ENCODE peak calls at places on chromosomes 11 and 22, in four cellular contexts. O is EH, Q is heart right ventricle, L is midbrain. T is an unnamed sample.

GRCh38 chr11:26950260-26950719 is 43.6 kb upstream of the FIBIN start:
- DNase-seq in Q (no peak), O (peak), L (no peak), T (no peak)

GRCh38 chr11:72897506-72897905 is 83.3 kb downstream of the ATG16L2 start:
- DNase-seq in O (no peak), Q (no peak), L (no peak), T (no peak)

GRCh38 chr11:85847436-85847835 is 7.7 kb upstream of the CCDC83 start:
- DNase-seq in Q (no peak), O (no peak), L (no peak), T (no peak)

GRCh38 chr22:41417622-41418390 is 28.8 kb downstream of the TOB2 start:
- DNase-seq in L (peak), O (peak), Q (peak), T (peak)

GRCh38 chr11:125343732-125344131 is 152.3 kb downstream of the FEZ1 start:
- DNase-seq in O (no peak), L (no peak), Q (no peak), T (no peak)

GRCh38 chr11:119314748-119315138 is 2.2 kb downstream of the MCAM start:
- DNase-seq in Q (no peak), L (no peak), O (no peak), T (no peak)

GRCh38 chr22:18954333-18954732 is 18.2 kb upstream of the PRODH start:
- DNase-seq in Q (peak), O (peak), L (peak), T (no peak)

GRCh38 chr11:86519064-86519911 is 144.6 kb downstream of the CCDC81 start:
- DNase-seq in Q (peak), L (no peak), O (peak), T (no peak)

GRCh38 chr11:85736121-85736520 is 50.1 kb upstream of the CCDC89 start:
- DNase-seq in Q (no peak), L (no peak), O (no peak), T (no peak)

GRCh38 chr11:47861762-47862161 is 13.6 kb upstream of the NUP160 start:
- DNase-seq in O (peak), L (no peak), Q (no peak), T (no peak)

GRCh38 chr22:50525991-50526848 is 822 bp upstream of the SCO2 start:
- DNase-seq in L (peak), Q (peak), O (peak), T (peak)

GRCh38 chr11:84817998-84818397 is 809.1 kb downstream of the DLG2 start:
- DNase-seq in O (peak), L (no peak), Q (no peak), T (no peak)

GRCh38 chr11:69312418-69313399 is 18.8 kb downstream of the MYEOV start:
- DNase-seq in L (no peak), Q (peak), O (no peak), T (no peak)

GRCh38 chr11:46120711-46121327 is 435 bp downstream of the PHF21A start:
- DNase-seq in L (peak), O (peak), Q (peak), T (peak)

GRCh38 chr11:17343907-17344306 is 7.7 kb upstream of the NCR3LG1 start:
- DNase-seq in Q (no peak), L (no peak), O (peak), T (no peak)

GRCh38 chr11:15073361-15074205 is at the start of gene CALCB:
- DNase-seq in O (peak), L (no peak), Q (no peak), T (no peak)

GRCh38 chr11:117376517-117376916 is 48.9 kb downstream of the CEP164 start:
- DNase-seq in O (no peak), L (no peak), Q (peak), T (no peak)

GRCh38 chr22:35301370-35301874 is 1.7 kb downstream of the TOM1 start:
- DNase-seq in O (peak), L (no peak), Q (no peak), T (no peak)

GRCh38 chr11:86134580-86135318 is 65.9 kb upstream of the PICALM start:
- DNase-seq in Q (no peak), O (peak), L (peak), T (peak)

GRCh38 chr11:114059278-114059983 is at the start of gene ZBTB16:
- DNase-seq in Q (peak), O (no peak), L (peak), T (peak)

GRCh38 chr11:111980062-111980461 is 42.9 kb downstream of the DIXDC1 start:
- DNase-seq in Q (no peak), O (no peak), L (no peak), T (no peak)

GRCh38 chr11:102390667-102391449 is 43.8 kb downstream of the BIRC2 start:
- DNase-seq in O (peak), Q (peak), L (peak), T (peak)

GRCh38 chr11:118343248-118343647 is 743 bp upstream of the CD3D start:
- DNase-seq in O (no peak), Q (no peak), L (no peak), T (no peak)

GRCh38 chr11:110296226-110297081 is at the start of gene RDX:
- DNase-seq in L (peak), O (peak), Q (peak), T (peak)

GRCh38 chr11:2724114-2724513 is 24.3 kb upstream of the KCNQ1OT1 start:
- DNase-seq in L (no peak), O (no peak), Q (no peak), T (no peak)

GRCh38 chr11:114821626-114822025 is 143.3 kb downstream of the NXPE2 start:
- DNase-seq in Q (no peak), L (no peak), O (no peak), T (peak)

GRCh38 chr11:101775033-101775432 is 139.8 kb upstream of the CEP126 start:
- DNase-seq in Q (no peak), O (no peak), L (no peak), T (no peak)

GRCh38 chr11:43504316-43504950 is 145.7 kb downstream of the TTC17 start:
- DNase-seq in L (no peak), Q (no peak), O (peak), T (no peak)

GRCh38 chr11:33449798-33450197 is 192.6 kb downstream of the HIPK3 start:
- DNase-seq in Q (no peak), L (no peak), O (peak), T (no peak)

GRCh38 chr11:121829159-121829643 is 286.8 kb downstream of the BLID start:
- DNase-seq in O (peak), Q (peak), L (no peak), T (no peak)

GRCh38 chr22:17235149-17235655 is 16.0 kb upstream of the ADA2 start:
- DNase-seq in Q (no peak), L (no peak), O (no peak), T (no peak)

GRCh38 chr11:122796128-122796717 is 42.1 kb upstream of the CRTAM start:
- DNase-seq in O (peak), L (no peak), Q (peak), T (no peak)

GRCh38 chr11:80778432-80778831 is 1337.6 kb upstream of the TENM4 start:
- DNase-seq in L (no peak), Q (no peak), O (no peak), T (peak)

GRCh38 chr22:30841264-30841663 is 127.3 kb downstream of the MORC2 start:
- DNase-seq in O (peak), Q (no peak), L (no peak), T (no peak)

GRCh38 chr22:40855960-40856512 is 403 bp downstream of the ST13 start:
- DNase-seq in L (peak), O (peak), Q (peak), T (peak)

GRCh38 chr22:48091656-48092223 is 1329.3 kb downstream of the TBC1D22A start:
- DNase-seq in L (no peak), Q (no peak), O (no peak), T (no peak)

GRCh38 chr11:92703431-92703830 is 266.0 kb upstream of the MTNR1B start:
- DNase-seq in Q (no peak), L (no peak), O (peak), T (no peak)